ENCODE peak calls at places on chromosomes 5 and 9, in five cellular contexts. D is lower lobe of right lung; E is PC-3; U is effector memory CD8-positive, alpha-beta T cell; A is activated T-helper 17 cell treated with anti-CD3 and anti-CD28 coated beads, Interleukin-2, amount 50 U/mL, for 72 hours. Z is an unnamed sample.

GRCh38 chr5:113169720-113170119 is 193.1 kb downstream of the DCP2 start:
- ATAC-seq in A (no peak), D (no peak), U (no peak), E (no peak), Z (no peak)

GRCh38 chr5:135375040-135375439 is 24.0 kb downstream of the MACROH2A1 start:
- ATAC-seq in U (no peak), A (no peak), D (no peak), E (no peak), Z (no peak)

GRCh38 chr9:137540536-137540935 is 9.7 kb downstream of the PNPLA7 start:
- ATAC-seq in A (no peak), E (no peak), U (no peak), D (peak), Z (no peak)

GRCh38 chr5:56849671-56850070 is 34.3 kb downstream of the MAP3K1 start:
- ATAC-seq in U (peak), D (no peak), E (no peak), A (peak), Z (no peak)

GRCh38 chr5:118711727-118712126 is 276.6 kb downstream of the DTWD2 start:
- ATAC-seq in A (no peak), U (no peak), D (no peak), E (no peak), Z (no peak)

GRCh38 chr5:2335727-2336515 is 415.6 kb downstream of the IRX2 start:
- ATAC-seq in A (no peak), E (no peak), U (no peak), D (no peak), Z (no peak)

GRCh38 chr5:176915906-176916305 is 16.8 kb upstream of the HK3 start:
- ATAC-seq in A (peak), U (no peak), E (no peak), D (peak), Z (no peak)

GRCh38 chr5:65172486-65173129 is 309.1 kb downstream of the ADAMTS6 start:
- ATAC-seq in U (peak), D (no peak), E (no peak), A (peak), Z (no peak)

GRCh38 chr9:105385372-105385985 is 62.4 kb upstream of the FSD1L start:
- ATAC-seq in U (peak), E (no peak), D (peak), A (peak), Z (no peak)

Z was measured in SK-N-SH treated with all-trans-retinoic acid at 6 μM for 48 hours.